ENCODE peak calls at places on chromosomes 2 and 18, in four cellular contexts. R is hippocampal formation, D is SHP77, J is NCI-H510A treated with DMSO at 0.1 percent for 48 hours. A is an unnamed sample.

GRCh38 chr2:224442092-224442999 is 40.4 kb upstream of the FAM124B start:
- DNase-seq in R (no peak), D (no peak), J (peak; percentile 8), A (no peak)

GRCh38 chr2:15939854-15940660 is at the start of gene MYCN:
- DNase-seq in R (peak; percentile 77), D (no peak), J (peak; percentile 59), A (peak; percentile 20)

GRCh38 chr2:28101123-28101522 is 210.6 kb downstream of the BABAM2 start:
- DNase-seq in R (no peak), D (no peak), J (no peak), A (no peak)

GRCh38 chr2:189328451-189329249 is 112.6 kb upstream of the WDR75 start:
- DNase-seq in R (no peak), D (no peak), J (no peak), A (no peak)

GRCh38 chr2:232325324-232326273 is 53.0 kb upstream of the ALPP start:
- DNase-seq in R (peak; percentile 38), D (no peak), J (no peak), A (no peak)

GRCh38 chr18:22132258-22132657 is 37.1 kb upstream of the GATA6 start:
- DNase-seq in R (no peak), D (no peak), J (no peak), A (no peak)

GRCh38 chr2:69053416-69053965 is 40.5 kb downstream of the ANTXR1 start:
- DNase-seq in R (no peak), D (no peak), J (no peak), A (no peak)

GRCh38 chr2:111912547-111912946 is 14.1 kb downstream of the MERTK start:
- DNase-seq in R (no peak), D (no peak), J (no peak), A (no peak)

GRCh38 chr2:130920417-130921030 is 83.8 kb downstream of the ARHGEF4 start:
- DNase-seq in R (peak; percentile 80), D (peak; percentile 38), J (peak; percentile 86), A (peak; percentile 2)

GRCh38 chr2:65626831-65627230 is 194.4 kb upstream of the SPRED2 start:
- DNase-seq in R (no peak), D (no peak), J (no peak), A (no peak)

GRCh38 chr2:238408615-238409340 is 17.9 kb upstream of the ASB1 start:
- DNase-seq in R (no peak), D (no peak), J (no peak), A (no peak)

GRCh38 chr2:218046234-218046633 is 22.8 kb upstream of the RUFY4 start:
- DNase-seq in R (no peak), D (no peak), J (no peak), A (no peak)

GRCh38 chr2:231655494-231656408 is 52.6 kb upstream of the PTMA start:
- DNase-seq in R (no peak), D (no peak), J (peak; percentile 74), A (no peak)

GRCh38 chr18:36450264-36450663 is 152.8 kb downstream of the FHOD3 start:
- DNase-seq in R (no peak), D (no peak), J (no peak), A (no peak)

GRCh38 chr2:130252880-130253645 is 54.8 kb upstream of the TUBA3E start:
- DNase-seq in R (no peak), D (no peak), J (no peak), A (no peak)

GRCh38 chr2:73217160-73217559 is 3.1 kb downstream of the SMYD5 start:
- DNase-seq in R (no peak), D (no peak), J (no peak), A (no peak)

GRCh38 chr18:54267688-54268087 is 1.6 kb upstream of the POLI start:
- DNase-seq in R (no peak), D (no peak), J (no peak), A (no peak)

GRCh38 chr2:141341444-141341843 is 789.4 kb downstream of the LRP1B start:
- DNase-seq in R (no peak), D (no peak), J (no peak), A (no peak)

GRCh38 chr18:45201029-45201428 is 414.2 kb upstream of the SLC14A2 start:
- DNase-seq in R (no peak), D (no peak), J (no peak), A (no peak)

GRCh38 chr2:171487803-171488259 is 34.4 kb upstream of the CYBRD1 start:
- DNase-seq in R (no peak), D (no peak), J (no peak), A (no peak)

GRCh38 chr2:68737717-68738116 is 3.1 kb downstream of the ARHGAP25 start:
- DNase-seq in R (no peak), D (no peak), J (no peak), A (no peak)